ENCODE peak calls at places on chromosomes 3 and 15, in nine cellular contexts. J is upper lobe of left lung, V is A549, U is body of pancreas, I is HCT116, N is GM12878, M is heart left ventricle, E is right lobe of liver, K is IMR-90. H is an unnamed sample.

GRCh38 chr3:24374801-24375200 is 119.8 kb downstream of the THRB start:
- ATAC-seq in J (no peak), V (no peak), U (no peak), I (no peak), N (no peak), M (no peak), E (no peak), K (no peak), H (no peak)

GRCh38 chr3:46090161-46090591 is 62.9 kb upstream of the XCR1 start:
- ATAC-seq in J (no peak), V (no peak), U (no peak), I (peak), N (peak), M (no peak), E (no peak), K (no peak), H (no peak)

GRCh38 chr3:32106929-32107362 is 526 bp downstream of the GPD1L start:
- ATAC-seq in J (peak), V (peak), U (peak), I (peak), N (peak), M (peak), E (peak), K (no peak), H (peak)

GRCh38 chr15:45083223-45083622 is 30.7 kb downstream of the DUOX2 start:
- ATAC-seq in J (no peak), V (no peak), U (no peak), I (no peak), N (no peak), M (no peak), E (peak), K (no peak), H (no peak)

GRCh38 chr3:14849831-14850230 is 31.1 kb downstream of the FGD5 start:
- ATAC-seq in J (no peak), V (no peak), U (no peak), I (no peak), N (no peak), M (peak), E (peak), K (no peak), H (no peak)

GRCh38 chr3:27271890-27272289 is 97.3 kb downstream of the NEK10 start:
- ATAC-seq in J (no peak), V (no peak), U (no peak), I (no peak), N (no peak), M (no peak), E (no peak), K (no peak), H (no peak)

GRCh38 chr3:17581421-17582080 is 160.9 kb downstream of the TBC1D5 start:
- ATAC-seq in J (no peak), V (no peak), U (no peak), I (no peak), N (no peak), M (no peak), E (no peak), K (no peak), H (no peak)

GRCh38 chr3:171393032-171393744 is 67.0 kb downstream of the TNIK start:
- ATAC-seq in J (no peak), V (no peak), U (peak), I (no peak), N (peak), M (no peak), E (peak), K (peak), H (no peak)

GRCh38 chr3:189563841-189564563 is 67.2 kb upstream of the TP63 start:
- ATAC-seq in J (no peak), V (peak), U (no peak), I (peak), N (peak), M (no peak), E (no peak), K (peak), H (no peak)

GRCh38 chr3:197542741-197543454 is 12.9 kb downstream of the BDH1 start:
- ATAC-seq in J (peak), V (no peak), U (no peak), I (no peak), N (no peak), M (peak), E (peak), K (no peak), H (peak)

GRCh38 chr3:141093971-141094401 is 42.8 kb downstream of the SPSB4 start:
- ATAC-seq in J (no peak), V (no peak), U (peak), I (peak), N (no peak), M (peak), E (no peak), K (no peak), H (peak)

GRCh38 chr3:151015762-151016161 is 43.2 kb upstream of the CLRN1 start:
- ATAC-seq in J (no peak), V (no peak), U (no peak), I (no peak), N (no peak), M (no peak), E (no peak), K (no peak), H (no peak)

GRCh38 chr3:152459572-152459971 is 190.8 kb downstream of the MBNL1 start:
- ATAC-seq in J (no peak), V (no peak), U (no peak), I (no peak), N (no peak), M (no peak), E (no peak), K (no peak), H (no peak)

GRCh38 chr3:35137612-35138011 is 501.7 kb upstream of the ARPP21 start:
- ATAC-seq in J (no peak), V (no peak), U (no peak), I (no peak), N (no peak), M (no peak), E (no peak), K (no peak), H (no peak)

GRCh38 chr3:172710709-172711456 is at the start of gene NCEH1:
- ATAC-seq in J (peak), V (peak), U (peak), I (peak), N (peak), M (peak), E (peak), K (peak), H (peak)
- TF ChIP-seq POLR2A in J (peak), V (peak), U (peak), I (peak), N (peak), M (peak), E (peak), K (peak), H (peak)

DNA sequence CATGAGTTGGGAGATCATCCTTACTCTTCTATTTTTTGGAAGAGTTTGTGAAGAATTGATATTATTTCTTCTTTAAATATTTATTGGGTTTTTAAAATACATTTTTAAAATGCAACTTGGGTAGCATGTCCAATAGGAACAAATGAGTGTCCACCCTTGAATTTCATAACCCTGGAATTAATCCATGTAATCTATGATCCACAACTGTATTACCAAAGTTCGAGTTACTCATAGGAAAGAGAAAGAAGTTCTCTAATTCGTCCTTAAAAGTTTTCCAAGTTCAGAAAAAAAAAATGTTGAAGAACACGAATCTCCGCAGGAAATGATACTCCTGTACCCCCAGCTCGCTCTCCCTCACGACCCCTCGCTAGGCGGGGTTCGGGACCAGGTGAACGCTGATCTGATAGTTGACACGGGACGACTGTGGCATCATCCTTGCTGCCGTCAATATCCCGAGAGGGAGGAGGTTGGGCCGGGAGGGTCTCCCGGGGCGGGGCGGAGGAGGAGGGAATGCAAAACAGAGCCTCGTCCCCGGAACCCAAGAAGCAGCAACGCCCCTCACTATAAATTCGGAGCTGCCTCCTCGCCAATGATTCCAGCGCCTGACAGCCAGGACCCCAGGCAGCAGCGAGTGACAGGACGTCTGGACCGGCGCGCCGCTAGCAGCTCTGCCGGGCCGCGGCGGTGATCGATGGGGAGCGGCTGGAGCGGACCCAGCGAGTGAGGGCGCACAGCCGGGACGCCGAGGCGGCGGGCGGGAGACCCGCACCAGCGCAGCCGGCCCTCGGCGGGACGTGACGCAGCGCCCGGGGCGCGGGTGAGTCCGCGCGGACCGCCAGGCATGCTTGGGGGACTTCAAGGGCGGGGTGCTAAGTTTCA is at the start of gene AGTR1:
- ATAC-seq in J (peak), V (peak), U (peak), I (no peak), N (no peak), M (peak), E (peak), K (peak), H (peak)
- TF ChIP-seq POLR2A in J (no peak), V (peak), U (peak), I (no peak), N (no peak), M (peak), E (peak), K (no peak), H (peak)

GRCh38 chr3:10901293-10902010 is 85.4 kb downstream of the SLC6A11 start:
- ATAC-seq in J (no peak), V (no peak), U (no peak), I (no peak), N (no peak), M (no peak), E (peak), K (no peak), H (no peak)
- TF ChIP-seq POLR2A in J (no peak), V (no peak), U (no peak), I (no peak), N (no peak), M (no peak), E (no peak), K (no peak), H (no peak)

GRCh38 chr3:122705379-122705778 is 24.7 kb downstream of the PARP14 start:
- ATAC-seq in J (no peak), V (no peak), U (no peak), I (no peak), N (no peak), M (no peak), E (no peak), K (no peak), H (no peak)
- TF ChIP-seq POLR2A in J (no peak), V (no peak), U (no peak), I (no peak), N (no peak), M (no peak), E (no peak), K (no peak), H (no peak)

GRCh38 chr15:42141246-42141645 is 15.2 kb downstream of the PLA2G4F start:
- ATAC-seq in J (no peak), V (no peak), U (no peak), I (no peak), N (no peak), M (no peak), E (no peak), K (no peak), H (no peak)
- TF ChIP-seq POLR2A in J (no peak), V (no peak), U (no peak), I (no peak), N (no peak), M (no peak), E (no peak), K (no peak), H (no peak)

GRCh38 chr15:64387562-64388168 is at the start of gene TRIP4:
- ATAC-seq in J (peak), V (peak), U (peak), I (peak), N (peak), M (peak), E (peak), K (peak), H (peak)
- TF ChIP-seq POLR2A in J (peak), V (peak), U (peak), I (peak), N (peak), M (peak), E (peak), K (peak), H (peak)

GRCh38 chr3:111071257-111072015 is at the start of gene NECTIN3:
- ATAC-seq in J (peak), V (peak), U (peak), I (peak), N (peak), M (peak), E (peak), K (peak), H (peak)
- TF ChIP-seq POLR2A in J (no peak), V (peak), U (peak), I (peak), N (no peak), M (peak), E (peak), K (peak), H (peak)

DNA sequence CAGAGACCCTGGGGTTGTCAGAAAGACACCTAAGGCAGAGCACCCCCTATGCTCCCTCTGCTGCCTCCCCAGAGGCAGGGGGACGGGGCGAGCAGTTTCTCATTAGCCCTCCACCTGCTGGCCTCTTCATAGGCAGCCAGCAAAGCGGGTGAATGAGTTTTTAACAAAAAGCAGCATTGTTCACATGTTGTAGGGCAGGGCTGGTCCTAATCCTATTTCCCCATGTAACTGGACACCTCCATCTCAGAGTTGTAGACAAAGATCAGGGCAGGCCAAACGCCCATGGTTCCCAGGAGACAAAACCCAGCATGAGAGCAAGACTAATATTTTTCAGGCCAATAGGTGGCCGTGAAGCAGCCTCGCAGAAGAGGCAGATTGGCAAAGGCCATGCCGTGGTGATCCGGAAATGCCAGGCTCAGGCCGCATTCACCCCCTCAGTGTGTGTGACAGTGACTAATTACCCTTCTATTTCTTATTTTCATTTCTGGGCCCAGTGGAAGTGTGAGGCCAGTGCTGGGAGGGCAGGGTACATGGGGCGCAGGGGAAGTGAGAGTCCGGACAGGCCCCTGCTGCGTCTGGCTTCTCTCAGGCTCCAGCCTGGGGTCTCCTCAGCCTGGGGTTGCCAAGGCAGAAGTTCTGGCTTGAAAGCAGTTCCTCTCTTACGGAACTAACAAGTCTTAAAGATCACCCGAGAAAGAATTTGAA is 64.7 kb downstream of the BOC start:
- ATAC-seq in J (peak), V (no peak), U (peak), I (peak), N (peak), M (peak), E (peak), K (peak), H (peak)
- TF ChIP-seq POLR2A in J (no peak), V (no peak), U (no peak), I (no peak), N (no peak), M (no peak), E (no peak), K (no peak), H (no peak)

GRCh38 chr15:72858205-72858604 is 74.6 kb upstream of the ADPGK start:
- ATAC-seq in J (no peak), V (no peak), U (no peak), I (no peak), N (no peak), M (no peak), E (no peak), K (no peak), H (no peak)
- TF ChIP-seq POLR2A in J (no peak), V (no peak), U (no peak), I (no peak), N (no peak), M (no peak), E (no peak), K (no peak), H (no peak)

GRCh38 chr3:65896321-65896720 is 142.4 kb downstream of the MAGI1 start:
- ATAC-seq in J (no peak), V (no peak), U (no peak), I (no peak), N (no peak), M (no peak), E (no peak), K (no peak), H (no peak)
- TF ChIP-seq POLR2A in J (no peak), V (no peak), U (no peak), I (no peak), N (no peak), M (no peak), E (no peak), K (no peak), H (no peak)